ENCODE peak calls at places on chromosomes 5 and 9, in five cellular contexts. One of them, this sample, is unnamed.

GRCh38 chr9:21936161-21936560 is 58.0 kb downstream of the CDKN2A start:
- DNase-seq in Peyer's patch: no peak
- DNase-seq in HFFc6: peak; percentile 23
- DNase-seq in GM20000: no peak
- DNase-seq in osteocyte: no peak
- DNase-seq in this sample: no peak

GRCh38 chr5:112649882-112650281 is 87.8 kb upstream of the APC start:
- DNase-seq in Peyer's patch: peak; percentile 61
- DNase-seq in HFFc6: no peak
- DNase-seq in GM20000: no peak
- DNase-seq in osteocyte: no peak
- DNase-seq in this sample: no peak

GRCh38 chr9:131593936-131594665 is 48.8 kb downstream of the PRRT1B start:
- DNase-seq in Peyer's patch: no peak
- DNase-seq in HFFc6: no peak
- DNase-seq in GM20000: no peak
- DNase-seq in osteocyte: no peak
- DNase-seq in this sample: no peak

GRCh38 chr5:1412163-1412562 is 33.1 kb downstream of the SLC6A3 start:
- DNase-seq in Peyer's patch: peak; percentile 20
- DNase-seq in HFFc6: no peak
- DNase-seq in GM20000: no peak
- DNase-seq in osteocyte: no peak
- DNase-seq in this sample: no peak

GRCh38 chr5:54703091-54703490 is 185.5 kb downstream of the SNX18 start:
- DNase-seq in Peyer's patch: no peak
- DNase-seq in HFFc6: peak; percentile 94
- DNase-seq in GM20000: no peak
- DNase-seq in osteocyte: no peak
- DNase-seq in this sample: peak; percentile 87

GRCh38 chr9:136054798-136055714 is 40.0 kb downstream of the NACC2 start:
- DNase-seq in Peyer's patch: peak; percentile 43
- DNase-seq in HFFc6: no peak
- DNase-seq in GM20000: no peak
- DNase-seq in osteocyte: peak; percentile 77
- DNase-seq in this sample: no peak

GRCh38 chr9:81777514-81777913 is 88.2 kb upstream of the TLE1 start:
- DNase-seq in Peyer's patch: no peak
- DNase-seq in HFFc6: no peak
- DNase-seq in GM20000: no peak
- DNase-seq in osteocyte: no peak
- DNase-seq in this sample: no peak

GRCh38 chr5:85452322-85453025 is 1067.8 kb upstream of the EDIL3 start:
- DNase-seq in Peyer's patch: no peak
- DNase-seq in HFFc6: no peak
- DNase-seq in GM20000: no peak
- DNase-seq in osteocyte: no peak
- DNase-seq in this sample: no peak

GRCh38 chr5:14591548-14591947 is 10.0 kb downstream of the OTULINL start:
- DNase-seq in Peyer's patch: no peak
- DNase-seq in HFFc6: peak; percentile 23
- DNase-seq in GM20000: no peak
- DNase-seq in osteocyte: no peak
- DNase-seq in this sample: no peak

GRCh38 chr9:130213898-130214761 is 41.9 kb downstream of the NCS1 start:
- DNase-seq in Peyer's patch: no peak
- DNase-seq in HFFc6: no peak
- DNase-seq in GM20000: no peak
- DNase-seq in osteocyte: no peak
- DNase-seq in this sample: no peak

GRCh38 chr9:108041551-108041950 is 552.0 kb upstream of the KLF4 start:
- DNase-seq in Peyer's patch: no peak
- DNase-seq in HFFc6: peak; percentile 70
- DNase-seq in GM20000: no peak
- DNase-seq in osteocyte: no peak
- DNase-seq in this sample: peak; percentile 63

GRCh38 chr9:75184471-75184870 is 96.2 kb downstream of the OSTF1 start:
- DNase-seq in Peyer's patch: no peak
- DNase-seq in HFFc6: no peak
- DNase-seq in GM20000: no peak
- DNase-seq in osteocyte: no peak
- DNase-seq in this sample: no peak

GRCh38 chr5:175027390-175027789 is 303.0 kb downstream of the MSX2 start:
- DNase-seq in Peyer's patch: no peak
- DNase-seq in HFFc6: no peak
- DNase-seq in GM20000: no peak
- DNase-seq in osteocyte: no peak
- DNase-seq in this sample: no peak

GRCh38 chr5:154771383-154771901 is 16.3 kb downstream of the LARP1 start:
- DNase-seq in Peyer's patch: no peak
- DNase-seq in HFFc6: peak; percentile 86
- DNase-seq in GM20000: no peak
- DNase-seq in osteocyte: no peak
- DNase-seq in this sample: peak; percentile 91

GRCh38 chr9:2634818-2635217 is 13.2 kb downstream of the VLDLR start:
- DNase-seq in Peyer's patch: no peak
- DNase-seq in HFFc6: no peak
- DNase-seq in GM20000: no peak
- DNase-seq in osteocyte: no peak
- DNase-seq in this sample: no peak

GRCh38 chr5:124806026-124806856 is 59.8 kb upstream of the ZNF608 start:
- DNase-seq in Peyer's patch: peak; percentile 77
- DNase-seq in HFFc6: no peak
- DNase-seq in GM20000: no peak
- DNase-seq in osteocyte: peak; percentile 94
- DNase-seq in this sample: peak; percentile 92

GRCh38 chr9:109329274-109330258 is 8.7 kb upstream of the EPB41L4B start:
- DNase-seq in Peyer's patch: peak; percentile 80
- DNase-seq in HFFc6: no peak
- DNase-seq in GM20000: no peak
- DNase-seq in osteocyte: no peak
- DNase-seq in this sample: peak; percentile 64

GRCh38 chr9:23587433-23587832 is 238.6 kb downstream of the ELAVL2 start:
- DNase-seq in Peyer's patch: no peak
- DNase-seq in HFFc6: no peak
- DNase-seq in GM20000: no peak
- DNase-seq in osteocyte: no peak
- DNase-seq in this sample: peak; percentile 33

GRCh38 chr9:129142536-129142935 is 31.3 kb downstream of the PTPA start:
- DNase-seq in Peyer's patch: no peak
- DNase-seq in HFFc6: no peak
- DNase-seq in GM20000: no peak
- DNase-seq in osteocyte: no peak
- DNase-seq in this sample: no peak

GRCh38 chr9:131475956-131476776 is 26.6 kb upstream of the POMT1 start:
- DNase-seq in Peyer's patch: peak; percentile 48
- DNase-seq in HFFc6: no peak
- DNase-seq in GM20000: no peak
- DNase-seq in osteocyte: no peak
- DNase-seq in this sample: no peak

GRCh38 chr5:123091988-123092583 is 3.0 kb downstream of the PRDM6 start:
- DNase-seq in Peyer's patch: no peak
- DNase-seq in HFFc6: no peak
- DNase-seq in GM20000: no peak
- DNase-seq in osteocyte: no peak
- DNase-seq in this sample: no peak

GRCh38 chr9:6640268-6641072 is 5.1 kb downstream of the GLDC start:
- DNase-seq in Peyer's patch: no peak
- DNase-seq in HFFc6: no peak
- DNase-seq in GM20000: no peak
- DNase-seq in osteocyte: no peak
- DNase-seq in this sample: no peak

GRCh38 chr9:134575103-134575816 is 66.3 kb upstream of the COL5A1 start:
- DNase-seq in Peyer's patch: peak; percentile 27
- DNase-seq in HFFc6: no peak
- DNase-seq in GM20000: no peak
- DNase-seq in osteocyte: peak; percentile 75
- DNase-seq in this sample: no peak

GRCh38 chr9:10274156-10274555 is 338.6 kb downstream of the PTPRD start:
- DNase-seq in Peyer's patch: no peak
- DNase-seq in HFFc6: peak; percentile 30
- DNase-seq in GM20000: no peak
- DNase-seq in osteocyte: no peak
- DNase-seq in this sample: peak; percentile 16

GRCh38 chr9:124180557-124180956 is 77.2 kb upstream of the NEK6 start:
- DNase-seq in Peyer's patch: no peak
- DNase-seq in HFFc6: peak; percentile 1
- DNase-seq in GM20000: no peak
- DNase-seq in osteocyte: no peak
- DNase-seq in this sample: no peak

GRCh38 chr5:152264656-152265055 is 140.4 kb downstream of the NMUR2 start:
- DNase-seq in Peyer's patch: no peak
- DNase-seq in HFFc6: no peak
- DNase-seq in GM20000: no peak
- DNase-seq in osteocyte: no peak
- DNase-seq in this sample: no peak

GRCh38 chr5:89991592-89991991 is 418.0 kb downstream of the CETN3 start:
- DNase-seq in Peyer's patch: no peak
- DNase-seq in HFFc6: no peak
- DNase-seq in GM20000: peak; percentile 10
- DNase-seq in osteocyte: no peak
- DNase-seq in this sample: no peak

GRCh38 chr9:121930970-121931369 is 162.1 kb downstream of the TTLL11 start:
- DNase-seq in Peyer's patch: no peak
- DNase-seq in HFFc6: no peak
- DNase-seq in GM20000: no peak
- DNase-seq in osteocyte: no peak
- DNase-seq in this sample: no peak

GRCh38 chr9:121927636-121928035 is 165.5 kb downstream of the TTLL11 start:
- DNase-seq in Peyer's patch: no peak
- DNase-seq in HFFc6: no peak
- DNase-seq in GM20000: no peak
- DNase-seq in osteocyte: no peak
- DNase-seq in this sample: no peak

GRCh38 chr9:121926417-121926816 is 166.7 kb downstream of the TTLL11 start:
- DNase-seq in Peyer's patch: no peak
- DNase-seq in HFFc6: no peak
- DNase-seq in GM20000: no peak
- DNase-seq in osteocyte: no peak
- DNase-seq in this sample: no peak

GRCh38 chr9:121927081-121927480 is 166.0 kb downstream of the TTLL11 start:
- DNase-seq in Peyer's patch: no peak
- DNase-seq in HFFc6: no peak
- DNase-seq in GM20000: no peak
- DNase-seq in osteocyte: no peak
- DNase-seq in this sample: no peak

GRCh38 chr9:121929893-121930875 is 162.9 kb downstream of the TTLL11 start:
- DNase-seq in Peyer's patch: no peak
- DNase-seq in HFFc6: no peak
- DNase-seq in GM20000: no peak
- DNase-seq in osteocyte: no peak
- DNase-seq in this sample: no peak
- TF ChIP-seq CTCF in Peyer's patch: no peak
- TF ChIP-seq CTCF in HFFc6: peak; percentile 40
- TF ChIP-seq CTCF in GM20000: no peak
- TF ChIP-seq CTCF in osteocyte: no peak
- TF ChIP-seq CTCF in this sample: peak; percentile 29

GRCh38 chr9:107016383-107016782 is 153.4 kb downstream of the ZNF462 start:
- DNase-seq in Peyer's patch: no peak
- DNase-seq in HFFc6: no peak
- DNase-seq in GM20000: no peak
- DNase-seq in osteocyte: no peak
- DNase-seq in this sample: no peak

GRCh38 chr9:107019216-107019615 is 156.2 kb downstream of the ZNF462 start:
- DNase-seq in Peyer's patch: no peak
- DNase-seq in HFFc6: peak; percentile 68
- DNase-seq in GM20000: no peak
- DNase-seq in osteocyte: no peak
- DNase-seq in this sample: peak; percentile 72

GRCh38 chr9:107024193-107024592 is 161.2 kb downstream of the ZNF462 start:
- DNase-seq in Peyer's patch: no peak
- DNase-seq in HFFc6: no peak
- DNase-seq in GM20000: no peak
- DNase-seq in osteocyte: no peak
- DNase-seq in this sample: no peak

DNA sequence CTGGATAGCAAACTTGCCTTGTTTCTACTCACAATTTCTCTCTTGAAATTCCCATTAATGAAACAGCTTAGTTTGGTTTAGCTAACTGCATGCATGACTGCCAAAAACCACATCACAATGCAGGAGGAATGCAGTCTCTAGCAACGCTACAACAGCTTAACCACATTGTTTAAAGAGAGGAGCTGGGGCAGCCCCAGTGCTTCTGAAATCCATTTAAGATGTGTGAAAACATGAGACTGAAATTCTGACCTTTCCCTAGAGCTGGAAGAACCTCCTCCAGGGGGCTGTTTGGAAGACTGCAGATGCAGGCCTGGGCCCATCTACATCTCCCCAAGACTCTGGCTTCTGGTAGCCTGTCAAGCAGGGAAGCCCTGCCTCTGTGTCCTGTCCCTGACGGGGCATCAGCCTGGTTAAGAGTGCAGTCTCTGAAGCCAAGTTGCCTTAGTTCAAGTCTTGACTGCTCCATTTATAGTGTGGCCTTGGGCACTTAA is 157.1 kb downstream of the ZNF462 start:
- DNase-seq in Peyer's patch: no peak
- DNase-seq in HFFc6: peak; percentile 91
- DNase-seq in GM20000: peak; percentile 7
- DNase-seq in osteocyte: no peak
- DNase-seq in this sample: peak; percentile 98
- TF ChIP-seq CTCF in Peyer's patch: no peak
- TF ChIP-seq CTCF in HFFc6: no peak
- TF ChIP-seq CTCF in GM20000: no peak
- TF ChIP-seq CTCF in osteocyte: peak; percentile 15
- TF ChIP-seq CTCF in this sample: peak; percentile 13

DNA sequence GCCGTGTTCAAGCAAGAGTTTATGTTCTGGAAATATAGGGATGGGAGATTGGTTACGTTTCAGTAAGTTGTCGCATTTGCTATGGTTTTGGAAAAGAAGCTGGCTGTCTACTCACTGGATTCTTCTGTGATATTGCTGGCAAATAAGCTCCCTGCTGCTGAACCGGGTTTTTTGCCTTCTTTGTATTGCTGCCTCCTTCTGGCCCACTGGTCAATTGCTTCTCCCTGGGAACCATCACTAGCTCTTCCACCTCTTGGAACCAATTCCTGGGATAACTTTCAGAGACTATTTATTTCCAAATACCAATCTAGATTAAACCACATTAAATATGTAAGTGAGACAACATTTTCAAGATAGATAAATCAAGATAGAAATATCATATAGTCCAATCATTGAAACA is 43.0 kb downstream of the NUDT12 start:
- DNase-seq in Peyer's patch: no peak
- DNase-seq in HFFc6: peak; percentile 37
- DNase-seq in GM20000: no peak
- DNase-seq in osteocyte: no peak
- DNase-seq in this sample: no peak
- TF ChIP-seq CTCF in Peyer's patch: no peak
- TF ChIP-seq CTCF in HFFc6: peak; percentile 74
- TF ChIP-seq CTCF in GM20000: no peak
- TF ChIP-seq CTCF in osteocyte: peak; percentile 25
- TF ChIP-seq CTCF in this sample: peak; percentile 33

GRCh38 chr9:83330207-83331196 is 207.7 kb downstream of the FRMD3 start:
- DNase-seq in Peyer's patch: no peak
- DNase-seq in HFFc6: no peak
- DNase-seq in GM20000: no peak
- DNase-seq in osteocyte: no peak
- DNase-seq in this sample: no peak
- TF ChIP-seq CTCF in Peyer's patch: no peak
- TF ChIP-seq CTCF in HFFc6: peak; percentile 57
- TF ChIP-seq CTCF in GM20000: no peak
- TF ChIP-seq CTCF in osteocyte: no peak
- TF ChIP-seq CTCF in this sample: peak; percentile 10

This sample was measured in astrocyte of the spinal cord.